ENCODE peak calls at places on chromosomes 6 and 20, in six cellular contexts. F, X, U, M, K and B are unnamed samples.

GRCh38 chr20:47758517-47759450 is 26.5 kb downstream of the SULF2 start:
- ATAC-seq in F (no peak), K (no peak), X (peak), U (no peak), M (no peak), B (no peak)

GRCh38 chr6:80504882-80505281 is 398.4 kb downstream of the BCKDHB start:
- ATAC-seq in M (no peak), K (no peak), U (no peak), X (no peak), F (no peak), B (no peak)

GRCh38 chr6:161477901-161478425 is 204.1 kb upstream of the AGPAT4 start:
- ATAC-seq in U (no peak), M (no peak), K (no peak), F (no peak), X (no peak), B (no peak)

GRCh38 chr20:38728911-38729642 is 4.8 kb downstream of the SLC32A1 start:
- ATAC-seq in M (no peak), F (no peak), X (no peak), K (no peak), U (no peak), B (no peak)

GRCh38 chr6:67133973-67134372 is 1426.9 kb upstream of the EYS start:
- ATAC-seq in U (no peak), X (peak), F (no peak), K (no peak), M (no peak), B (no peak)

GRCh38 chr20:57000441-57000968 is 265.9 kb downstream of the BMP7 start:
- ATAC-seq in X (no peak), U (no peak), K (no peak), F (no peak), M (no peak), B (no peak)

GRCh38 chr20:63222541-63222940 is 6.6 kb upstream of the YTHDF1 start:
- ATAC-seq in F (no peak), U (no peak), M (no peak), K (no peak), X (no peak), B (no peak)

GRCh38 chr6:155050311-155050710 is 55.2 kb downstream of the TIAM2 start:
- ATAC-seq in K (peak), U (no peak), X (peak), M (peak), F (no peak), B (no peak)